ENCODE peak calls at places on chromosomes 11 and 22, in six cellular contexts. One of them, this sample, is unnamed.

GRCh38 chr11:91921974-91922373 is 302.6 kb upstream of the FAT3 start:
- DNase-seq in sciatic nerve: no peak
- DNase-seq in PC-3: peak
- DNase-seq in adrenal gland: no peak
- DNase-seq in AG20443: no peak
- DNase-seq in stimulated activated CD4-positive, alpha-beta T cell treated with anti-CD3 and anti-CD28 coated beads, Interleukin-2, amount 100 ng/mL, for 24 hours: no peak
- DNase-seq in this sample: no peak

GRCh38 chr11:75625970-75626691 is 42.7 kb downstream of the MAP6 start:
- DNase-seq in PC-3: peak
- DNase-seq in sciatic nerve: no peak
- DNase-seq in adrenal gland: no peak
- DNase-seq in AG20443: peak
- DNase-seq in stimulated activated CD4-positive, alpha-beta T cell treated with anti-CD3 and anti-CD28 coated beads, Interleukin-2, amount 100 ng/mL, for 24 hours: no peak
- DNase-seq in this sample: no peak

GRCh38 chr11:112005422-112006094 is 19.6 kb upstream of the DLAT start:
- DNase-seq in AG20443: no peak
- DNase-seq in PC-3: no peak
- DNase-seq in stimulated activated CD4-positive, alpha-beta T cell treated with anti-CD3 and anti-CD28 coated beads, Interleukin-2, amount 100 ng/mL, for 24 hours: no peak
- DNase-seq in sciatic nerve: no peak
- DNase-seq in adrenal gland: no peak
- DNase-seq in this sample: no peak

GRCh38 chr11:12114487-12115033 is 4.2 kb downstream of the MICAL2 start:
- DNase-seq in AG20443: no peak
- DNase-seq in adrenal gland: no peak
- DNase-seq in PC-3: no peak
- DNase-seq in sciatic nerve: no peak
- DNase-seq in stimulated activated CD4-positive, alpha-beta T cell treated with anti-CD3 and anti-CD28 coated beads, Interleukin-2, amount 100 ng/mL, for 24 hours: no peak
- DNase-seq in this sample: no peak

GRCh38 chr11:96338910-96339703 is 3.9 kb downstream of the MAML2 start:
- DNase-seq in adrenal gland: peak
- DNase-seq in sciatic nerve: peak
- DNase-seq in PC-3: peak
- DNase-seq in AG20443: peak
- DNase-seq in stimulated activated CD4-positive, alpha-beta T cell treated with anti-CD3 and anti-CD28 coated beads, Interleukin-2, amount 100 ng/mL, for 24 hours: peak
- DNase-seq in this sample: no peak

GRCh38 chr11:62580959-62581715 is 7.4 kb upstream of the EEF1G start:
- DNase-seq in stimulated activated CD4-positive, alpha-beta T cell treated with anti-CD3 and anti-CD28 coated beads, Interleukin-2, amount 100 ng/mL, for 24 hours: no peak
- DNase-seq in adrenal gland: no peak
- DNase-seq in AG20443: no peak
- DNase-seq in PC-3: no peak
- DNase-seq in sciatic nerve: no peak
- DNase-seq in this sample: no peak

GRCh38 chr11:120134931-120135228 is 3.0 kb downstream of the TRIM29 start:
- DNase-seq in PC-3: no peak
- DNase-seq in adrenal gland: peak
- DNase-seq in stimulated activated CD4-positive, alpha-beta T cell treated with anti-CD3 and anti-CD28 coated beads, Interleukin-2, amount 100 ng/mL, for 24 hours: no peak
- DNase-seq in sciatic nerve: peak
- DNase-seq in AG20443: no peak
- DNase-seq in this sample: no peak

GRCh38 chr22:47406180-47406723 is 643.8 kb downstream of the TBC1D22A start:
- DNase-seq in sciatic nerve: no peak
- DNase-seq in PC-3: no peak
- DNase-seq in stimulated activated CD4-positive, alpha-beta T cell treated with anti-CD3 and anti-CD28 coated beads, Interleukin-2, amount 100 ng/mL, for 24 hours: no peak
- DNase-seq in adrenal gland: no peak
- DNase-seq in AG20443: no peak
- DNase-seq in this sample: no peak

GRCh38 chr11:79026803-79027445 is 413.9 kb downstream of the TENM4 start:
- DNase-seq in PC-3: no peak
- DNase-seq in adrenal gland: no peak
- DNase-seq in AG20443: no peak
- DNase-seq in sciatic nerve: no peak
- DNase-seq in stimulated activated CD4-positive, alpha-beta T cell treated with anti-CD3 and anti-CD28 coated beads, Interleukin-2, amount 100 ng/mL, for 24 hours: no peak
- DNase-seq in this sample: no peak

GRCh38 chr11:117871784-117872183 is 4.7 kb downstream of the FXYD6 start:
- DNase-seq in adrenal gland: no peak
- DNase-seq in PC-3: no peak
- DNase-seq in AG20443: no peak
- DNase-seq in stimulated activated CD4-positive, alpha-beta T cell treated with anti-CD3 and anti-CD28 coated beads, Interleukin-2, amount 100 ng/mL, for 24 hours: no peak
- DNase-seq in sciatic nerve: no peak
- DNase-seq in this sample: no peak

GRCh38 chr11:17000987-17001386 is 13.2 kb downstream of the PLEKHA7 start:
- DNase-seq in AG20443: no peak
- DNase-seq in sciatic nerve: no peak
- DNase-seq in stimulated activated CD4-positive, alpha-beta T cell treated with anti-CD3 and anti-CD28 coated beads, Interleukin-2, amount 100 ng/mL, for 24 hours: no peak
- DNase-seq in PC-3: no peak
- DNase-seq in adrenal gland: no peak
- DNase-seq in this sample: no peak

GRCh38 chr11:126506789-126507188 is 151.3 kb downstream of the ST3GAL4 start:
- DNase-seq in AG20443: no peak
- DNase-seq in adrenal gland: no peak
- DNase-seq in PC-3: no peak
- DNase-seq in sciatic nerve: no peak
- DNase-seq in stimulated activated CD4-positive, alpha-beta T cell treated with anti-CD3 and anti-CD28 coated beads, Interleukin-2, amount 100 ng/mL, for 24 hours: no peak
- DNase-seq in this sample: no peak

GRCh38 chr22:40400173-40400572 is 29.8 kb downstream of the SGSM3 start:
- DNase-seq in stimulated activated CD4-positive, alpha-beta T cell treated with anti-CD3 and anti-CD28 coated beads, Interleukin-2, amount 100 ng/mL, for 24 hours: no peak
- DNase-seq in AG20443: no peak
- DNase-seq in sciatic nerve: no peak
- DNase-seq in adrenal gland: no peak
- DNase-seq in PC-3: no peak
- DNase-seq in this sample: no peak

GRCh38 chr11:46290598-46291309 is 13.3 kb downstream of the CREB3L1 start:
- DNase-seq in adrenal gland: peak
- DNase-seq in stimulated activated CD4-positive, alpha-beta T cell treated with anti-CD3 and anti-CD28 coated beads, Interleukin-2, amount 100 ng/mL, for 24 hours: no peak
- DNase-seq in PC-3: peak
- DNase-seq in sciatic nerve: peak
- DNase-seq in AG20443: peak
- DNase-seq in this sample: no peak

GRCh38 chr22:20239951-20240773 is 28.0 kb downstream of the RTN4R start:
- DNase-seq in PC-3: no peak
- DNase-seq in AG20443: no peak
- DNase-seq in sciatic nerve: no peak
- DNase-seq in stimulated activated CD4-positive, alpha-beta T cell treated with anti-CD3 and anti-CD28 coated beads, Interleukin-2, amount 100 ng/mL, for 24 hours: no peak
- DNase-seq in adrenal gland: no peak
- DNase-seq in this sample: no peak

GRCh38 chr22:31734512-31734911 is 15.4 kb downstream of the PRR14L start:
- DNase-seq in sciatic nerve: no peak
- DNase-seq in stimulated activated CD4-positive, alpha-beta T cell treated with anti-CD3 and anti-CD28 coated beads, Interleukin-2, amount 100 ng/mL, for 24 hours: no peak
- DNase-seq in adrenal gland: no peak
- DNase-seq in PC-3: peak
- DNase-seq in AG20443: peak
- DNase-seq in this sample: no peak

GRCh38 chr11:44992774-44993173 is 42.1 kb upstream of the TP53I11 start:
- DNase-seq in AG20443: no peak
- DNase-seq in adrenal gland: no peak
- DNase-seq in sciatic nerve: no peak
- DNase-seq in stimulated activated CD4-positive, alpha-beta T cell treated with anti-CD3 and anti-CD28 coated beads, Interleukin-2, amount 100 ng/mL, for 24 hours: no peak
- DNase-seq in PC-3: no peak
- DNase-seq in this sample: no peak

GRCh38 chr11:132674161-132674560 is 858.1 kb downstream of the OPCML start:
- DNase-seq in AG20443: no peak
- DNase-seq in sciatic nerve: no peak
- DNase-seq in PC-3: no peak
- DNase-seq in adrenal gland: no peak
- DNase-seq in stimulated activated CD4-positive, alpha-beta T cell treated with anti-CD3 and anti-CD28 coated beads, Interleukin-2, amount 100 ng/mL, for 24 hours: no peak
- DNase-seq in this sample: no peak

GRCh38 chr22:46083383-46084350 is 66.7 kb upstream of the PPARA start:
- DNase-seq in PC-3: no peak
- DNase-seq in stimulated activated CD4-positive, alpha-beta T cell treated with anti-CD3 and anti-CD28 coated beads, Interleukin-2, amount 100 ng/mL, for 24 hours: no peak
- DNase-seq in adrenal gland: no peak
- DNase-seq in sciatic nerve: peak
- DNase-seq in AG20443: no peak
- DNase-seq in this sample: no peak

GRCh38 chr22:20530368-20531153 is 23.2 kb downstream of the MED15 start:
- DNase-seq in AG20443: peak
- DNase-seq in PC-3: peak
- DNase-seq in adrenal gland: peak
- DNase-seq in stimulated activated CD4-positive, alpha-beta T cell treated with anti-CD3 and anti-CD28 coated beads, Interleukin-2, amount 100 ng/mL, for 24 hours: no peak
- DNase-seq in sciatic nerve: no peak
- DNase-seq in this sample: no peak

GRCh38 chr11:122099345-122100045 is 16.5 kb downstream of the BLID start:
- DNase-seq in PC-3: no peak
- DNase-seq in AG20443: no peak
- DNase-seq in stimulated activated CD4-positive, alpha-beta T cell treated with anti-CD3 and anti-CD28 coated beads, Interleukin-2, amount 100 ng/mL, for 24 hours: no peak
- DNase-seq in adrenal gland: no peak
- DNase-seq in sciatic nerve: no peak
- DNase-seq in this sample: peak

GRCh38 chr11:7278314-7278917 is 26.7 kb downstream of the SYT9 start:
- DNase-seq in PC-3: peak
- DNase-seq in stimulated activated CD4-positive, alpha-beta T cell treated with anti-CD3 and anti-CD28 coated beads, Interleukin-2, amount 100 ng/mL, for 24 hours: no peak
- DNase-seq in adrenal gland: no peak
- DNase-seq in sciatic nerve: no peak
- DNase-seq in AG20443: peak
- DNase-seq in this sample: no peak

GRCh38 chr22:23514317-23515038 is 65.6 kb downstream of the IGLL1 start:
- DNase-seq in sciatic nerve: no peak
- DNase-seq in AG20443: no peak
- DNase-seq in stimulated activated CD4-positive, alpha-beta T cell treated with anti-CD3 and anti-CD28 coated beads, Interleukin-2, amount 100 ng/mL, for 24 hours: no peak
- DNase-seq in PC-3: no peak
- DNase-seq in adrenal gland: no peak
- DNase-seq in this sample: no peak

GRCh38 chr11:862704-863388 is 20.2 kb downstream of the TSPAN4 start:
- DNase-seq in AG20443: no peak
- DNase-seq in PC-3: no peak
- DNase-seq in adrenal gland: no peak
- DNase-seq in stimulated activated CD4-positive, alpha-beta T cell treated with anti-CD3 and anti-CD28 coated beads, Interleukin-2, amount 100 ng/mL, for 24 hours: no peak
- DNase-seq in sciatic nerve: no peak
- DNase-seq in this sample: no peak

GRCh38 chr22:20235453-20235991 is 32.6 kb downstream of the RTN4R start:
- DNase-seq in adrenal gland: no peak
- DNase-seq in stimulated activated CD4-positive, alpha-beta T cell treated with anti-CD3 and anti-CD28 coated beads, Interleukin-2, amount 100 ng/mL, for 24 hours: no peak
- DNase-seq in AG20443: no peak
- DNase-seq in sciatic nerve: no peak
- DNase-seq in PC-3: no peak
- DNase-seq in this sample: no peak